ENCODE peak calls at places on chromosomes 6 and 20, in four cellular contexts. Y, F, B and U are unnamed samples.

GRCh38 chr6:35165630-35166071 is 24.5 kb upstream of the TCP11 start:
- DNase-seq in Y (no peak), F (no peak), B (peak; percentile 52), U (no peak)

GRCh38 chr6:78487401-78487800 is 379.9 kb upstream of the IRAK1BP1 start:
- DNase-seq in Y (no peak), F (no peak), B (no peak), U (no peak)

GRCh38 chr6:155335265-155335664 is 21.0 kb upstream of the TFB1M start:
- DNase-seq in Y (no peak), F (no peak), B (no peak), U (no peak)

GRCh38 chr20:63911171-63911570 is 16.2 kb downstream of the DNAJC5 start:
- DNase-seq in Y (no peak), F (no peak), B (peak; percentile 73), U (no peak)

GRCh38 chr6:150527100-150527499 is 72.6 kb upstream of the PLEKHG1 start:
- DNase-seq in Y (no peak), F (peak; percentile 74), B (no peak), U (no peak)

GRCh38 chr6:128655978-128656498 is 135.6 kb upstream of the PTPRK start:
- DNase-seq in Y (no peak), F (no peak), B (no peak), U (no peak)

GRCh38 chr20:3661836-3662665 is 1.1 kb downstream of the GFRA4 start:
- DNase-seq in Y (no peak), F (peak; percentile 61), B (no peak), U (no peak)

GRCh38 chr6:50815436-50816114 is 3.1 kb upstream of the TFAP2B start:
- DNase-seq in Y (no peak), F (no peak), B (no peak), U (no peak)

GRCh38 chr6:503610-504362 is 112.2 kb downstream of the IRF4 start:
- DNase-seq in Y (no peak), F (no peak), B (no peak), U (no peak)

GRCh38 chr6:144264270-144265060 is 20.7 kb upstream of the UTRN start:
- DNase-seq in Y (no peak), F (no peak), B (peak; percentile 28), U (no peak)

GRCh38 chr6:87747646-87748045 is 45.6 kb upstream of the AKIRIN2 start:
- DNase-seq in Y (no peak), F (no peak), B (no peak), U (no peak)

GRCh38 chr20:8148501-8148900 is 16.4 kb downstream of the PLCB1 start:
- DNase-seq in Y (no peak), F (no peak), B (no peak), U (no peak)

GRCh38 chr6:144248003-144248402 is 37.1 kb upstream of the UTRN start:
- DNase-seq in Y (no peak), F (no peak), B (no peak), U (no peak)

GRCh38 chr6:101294676-101295075 is 98.8 kb upstream of the GRIK2 start:
- DNase-seq in Y (no peak), F (no peak), B (no peak), U (no peak)

GRCh38 chr20:4689224-4689623 is 32.5 kb upstream of the PRND start:
- DNase-seq in Y (no peak), F (no peak), B (no peak), U (no peak)

GRCh38 chr20:32155017-32155965 is 45.8 kb downstream of the TM9SF4 start:
- DNase-seq in Y (peak; percentile 32), F (peak; percentile 87), B (peak; percentile 79), U (no peak)

GRCh38 chr6:40054186-40054585 is 119.9 kb upstream of the MOCS1 start:
- DNase-seq in Y (no peak), F (no peak), B (no peak), U (no peak)

GRCh38 chr20:29448806-29449470 is 1808.5 kb upstream of the DEFB115 start:
- DNase-seq in Y (no peak), F (no peak), B (no peak), U (no peak)

GRCh38 chr6:152748843-152749242 is 1.8 kb upstream of the VIP start:
- DNase-seq in Y (no peak), F (no peak), B (no peak), U (peak; percentile 1)

GRCh38 chr6:14799928-14800327 is 445.9 kb upstream of the JARID2 start:
- DNase-seq in Y (peak; percentile 26), F (peak; percentile 88), B (peak; percentile 75), U (peak; percentile 6)

DNA sequence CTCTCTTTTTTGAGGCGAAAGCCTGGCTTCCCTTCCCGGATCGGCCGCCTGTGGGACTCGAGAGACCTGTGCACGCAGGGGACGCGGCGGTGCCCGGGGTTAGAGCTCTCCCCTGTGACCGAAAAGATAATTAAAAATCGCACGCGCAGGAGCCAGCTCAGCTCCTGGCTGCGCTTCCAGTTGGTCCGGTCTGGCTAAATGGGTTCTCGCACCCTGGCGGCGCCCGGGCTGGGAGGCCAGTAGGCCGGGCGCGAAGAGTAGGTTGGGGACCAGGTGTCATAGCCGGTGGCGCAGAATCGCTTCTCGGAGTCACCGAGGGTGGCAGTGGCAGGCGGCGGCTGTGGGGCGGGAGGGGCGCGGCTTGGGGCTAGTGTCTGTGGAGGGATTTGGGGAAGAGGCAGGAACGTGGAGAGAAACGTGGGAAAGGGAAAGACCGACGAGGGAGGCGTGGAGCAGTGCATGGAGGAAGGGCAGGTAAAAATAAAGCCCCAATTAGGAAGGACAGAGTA is 41.9 kb upstream of the SUPT3H start:
- DNase-seq in Y (peak; percentile 61), F (peak; percentile 79), B (peak; percentile 58), U (peak; percentile 63)
- H3K4me3 ChIP-seq in Y (peak overlapping the region; percentile 64), F (peak overlapping the region; percentile 12), B (no peak overlapping the region), U (peak overlapping the region; percentile 84)

DNA sequence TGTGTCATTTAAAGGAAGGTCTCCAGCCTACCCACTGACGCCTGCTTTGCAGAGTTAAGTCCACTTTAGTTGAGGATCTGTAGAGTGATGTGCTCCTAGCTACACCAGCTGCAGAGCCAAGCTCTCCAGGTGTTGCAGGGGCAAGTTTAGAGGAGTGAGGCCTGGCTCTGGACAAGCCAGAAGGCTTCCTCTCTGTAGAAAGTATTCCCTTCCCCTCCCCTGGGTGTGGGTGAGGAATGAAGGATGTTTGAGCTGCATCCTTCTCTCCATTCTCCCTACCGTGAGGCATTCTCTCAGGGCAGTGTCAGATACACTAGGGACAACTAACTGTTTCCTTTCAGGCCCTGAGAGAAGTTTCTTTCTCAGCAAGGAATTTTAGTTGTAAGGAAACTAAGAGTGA is 66.5 kb downstream of the ELOVL5 start:
- DNase-seq in Y (no peak), F (no peak), B (no peak), U (no peak)
- H3K4me1 ChIP-seq in Y (peaks cover 6% of the 10 kb centered on the region), F (no peaks in the 10 kb centered on the region), B (no peaks in the 10 kb centered on the region), U (peaks cover 64% of the 10 kb centered on the region)

DNA sequence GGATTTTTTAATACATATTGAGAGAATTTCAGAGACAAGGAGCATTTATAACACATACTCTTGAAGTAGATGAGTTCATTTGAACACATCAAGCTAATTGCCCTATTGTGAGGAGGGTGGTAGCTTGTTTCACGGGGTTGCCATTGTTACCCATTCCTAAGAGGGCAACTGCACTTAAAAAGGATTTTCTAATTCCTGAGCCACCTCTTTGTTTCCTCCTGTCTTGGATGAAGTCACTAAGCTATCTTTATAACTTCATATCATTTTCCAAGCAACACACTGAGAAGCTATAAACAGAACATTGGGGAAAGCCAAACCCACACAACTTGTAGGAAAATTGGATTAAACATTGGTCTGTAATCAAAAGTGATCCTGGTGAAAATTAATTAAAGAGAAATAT is 150.0 kb upstream of the PLN start:
- DNase-seq in Y (no peak), F (no peak), B (no peak), U (no peak)
- H3K4me3 ChIP-seq in Y (no peak overlapping the region), F (no peak overlapping the region), B (no peak overlapping the region), U (no peak overlapping the region)

GRCh38 chr20:1816384-1817381 is 78.5 kb upstream of the SIRPA start:
- DNase-seq in Y (no peak), F (no peak), B (no peak), U (no peak)

GRCh38 chr20:1813101-1813529 is 82.1 kb upstream of the SIRPA start:
- DNase-seq in Y (no peak), F (peak; percentile 79), B (no peak), U (no peak)

GRCh38 chr20:1817577-1818211 is 77.5 kb upstream of the SIRPA start:
- DNase-seq in Y (no peak), F (no peak), B (no peak), U (no peak)

GRCh38 chr20:1813674-1814635 is 81.3 kb upstream of the SIRPA start:
- DNase-seq in Y (no peak), F (no peak), B (no peak), U (no peak)

GRCh38 chr20:1815502-1816085 is 79.6 kb upstream of the SIRPA start:
- DNase-seq in Y (no peak), F (no peak), B (no peak), U (no peak)
- H3K4me1 ChIP-seq in Y (peaks cover 26% of the 10 kb centered on the region), F (no peaks in the 10 kb centered on the region), B (peaks cover 11% of the 10 kb centered on the region), U (no peaks in the 10 kb centered on the region)

GRCh38 chr6:169251371-169251802 is 2.3 kb downstream of the THBS2 start:
- DNase-seq in Y (no peak), F (no peak), B (no peak), U (no peak)
- H3K4me3 ChIP-seq in Y (no peak overlapping the region), F (peak overlapping the region; percentile 24), B (no peak overlapping the region), U (no peak overlapping the region)

DNA sequence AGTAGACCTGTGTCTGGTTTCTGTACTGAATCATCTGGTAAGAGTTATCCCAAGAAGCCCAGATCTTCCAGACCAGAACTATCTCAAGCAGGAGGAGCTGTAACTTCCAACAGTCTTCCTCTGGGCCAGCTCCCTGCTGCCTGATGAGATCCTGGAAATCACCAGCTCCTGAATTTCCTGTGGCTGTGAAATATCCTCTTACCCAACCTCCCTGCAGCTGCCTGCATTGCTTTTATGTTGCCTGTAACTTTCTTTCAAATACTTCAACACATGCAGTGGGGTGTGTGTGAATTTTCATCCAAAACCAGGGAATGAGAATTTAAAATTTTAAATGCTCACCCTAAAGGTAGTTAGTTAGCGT is 160.5 kb upstream of the LAMP5 start:
- DNase-seq in Y (no peak), F (no peak), B (no peak), U (no peak)
- H3K4me1 ChIP-seq in Y (no peaks in the 10 kb centered on the region), F (no peaks in the 10 kb centered on the region), B (no peaks in the 10 kb centered on the region), U (no peaks in the 10 kb centered on the region)

DNA sequence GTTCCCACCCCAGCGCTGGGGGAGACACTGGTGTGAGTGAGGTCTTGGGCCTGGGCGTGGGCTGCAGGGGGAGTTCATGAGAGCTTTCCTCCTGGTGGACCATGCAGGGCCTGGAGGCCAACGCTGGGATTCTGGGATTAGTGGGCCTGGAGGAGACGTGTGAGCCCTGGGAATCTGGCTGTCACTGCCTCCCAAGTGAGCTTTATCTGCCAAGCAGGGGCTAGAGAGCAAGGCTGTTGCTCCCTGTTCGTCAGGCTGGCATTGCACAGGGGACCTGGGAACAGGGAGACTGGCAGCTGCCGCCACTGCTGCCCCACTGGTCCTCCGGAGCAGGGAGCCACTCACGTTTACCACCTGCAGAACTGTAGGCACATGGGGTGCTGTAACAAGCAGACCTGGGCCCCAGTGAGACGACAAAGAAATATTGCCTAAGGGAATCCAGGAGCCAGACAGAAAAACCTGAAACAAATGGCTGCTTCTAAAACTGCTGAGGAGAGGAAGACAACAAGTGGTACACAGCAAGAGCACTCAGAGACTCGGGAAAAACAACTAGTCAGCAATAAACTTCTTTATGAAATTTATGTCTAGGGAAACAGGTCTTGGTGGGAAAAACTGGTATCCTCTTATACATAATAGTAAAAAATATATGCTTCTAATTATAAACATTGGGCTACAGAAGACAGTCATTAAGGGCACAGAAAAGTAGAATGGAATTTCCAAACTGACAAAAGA is 45.2 kb downstream of the PPP1R3G start:
- DNase-seq in Y (no peak), F (no peak), B (no peak), U (no peak)
- H3K4me3 ChIP-seq in Y (no peak overlapping the region), F (no peak overlapping the region), B (no peak overlapping the region), U (no peak overlapping the region)